ENCODE peak calls at places on chromosome 5, in five cellular contexts. X is heart left ventricle, Q is IMR-90, L is mucosa of descending colon, K is H9. N is an unnamed sample.
A peak's percentile ranks its signal among the peaks of the same experiment; 100 is the strongest.

GRCh38 chr5:174323878-174324281 is 278.4 kb downstream of the NSG2 start:
- DNase-seq in X (no peak), Q (peak; percentile 58), L (no peak), K (peak; percentile 89), N (peak; percentile 61)

GRCh38 chr5:147522435-147522834 is 12.6 kb upstream of the DPYSL3 start:
- DNase-seq in X (no peak), Q (peak; percentile 83), L (no peak), K (no peak), N (no peak)

GRCh38 chr5:59173568-59173967 is 590.7 kb downstream of the RAB3C start:
- DNase-seq in X (no peak), Q (peak; percentile 45), L (no peak), K (no peak), N (no peak)

GRCh38 chr5:138649316-138649720 is 74.1 kb upstream of the HSPA9 start:
- DNase-seq in X (no peak), Q (no peak), L (no peak), K (peak; percentile 54), N (no peak)

GRCh38 chr5:92991681-92992472 is 589.1 kb downstream of the NR2F1-AS1 start:
- DNase-seq in X (no peak), Q (peak; percentile 26), L (no peak), K (no peak), N (no peak)

GRCh38 chr5:77400645-77401044 is 91.5 kb downstream of the WDR41 start:
- DNase-seq in X (no peak), Q (peak; percentile 17), L (no peak), K (no peak), N (no peak)

GRCh38 chr5:131957721-131958483 is 12.4 kb upstream of the MEIKIN start:
- DNase-seq in X (no peak), Q (no peak), L (no peak), K (no peak), N (no peak)

GRCh38 chr5:38816083-38817030 is 29.5 kb upstream of the OSMR start:
- DNase-seq in X (no peak), Q (no peak), L (no peak), K (no peak), N (no peak)

GRCh38 chr5:1065891-1066650 is 45.8 kb downstream of the SLC12A7 start:
- DNase-seq in X (no peak), Q (no peak), L (no peak), K (no peak), N (no peak)

GRCh38 chr5:173765030-173765644 is 123.0 kb upstream of the CPEB4 start:
- DNase-seq in X (no peak), Q (no peak), L (no peak), K (no peak), N (no peak)

GRCh38 chr5:128378636-128379035 is 159.4 kb downstream of the FBN2 start:
- DNase-seq in X (no peak), Q (peak; percentile 3), L (no peak), K (no peak), N (no peak)

GRCh38 chr5:97534166-97534565 is 351.1 kb upstream of the RIOK2 start:
- DNase-seq in X (no peak), Q (peak; percentile 94), L (no peak), K (peak; percentile 38), N (no peak)

GRCh38 chr5:167269146-167269545 is 1022.3 kb upstream of the WWC1 start:
- DNase-seq in X (no peak), Q (no peak), L (no peak), K (no peak), N (no peak)

GRCh38 chr5:147813696-147814095 is 17.8 kb downstream of the SPINK1 start:
- DNase-seq in X (no peak), Q (no peak), L (no peak), K (no peak), N (no peak)

GRCh38 chr5:170312666-170313065 is 15.1 kb upstream of the LCP2 start:
- DNase-seq in X (no peak), Q (peak; percentile 3), L (no peak), K (no peak), N (no peak)

GRCh38 chr5:10705736-10706135 is 55.3 kb downstream of the DAP start:
- DNase-seq in X (no peak), Q (peak; percentile 33), L (no peak), K (no peak), N (no peak)

GRCh38 chr5:103849934-103850333 is 287.3 kb upstream of the NUDT12 start:
- DNase-seq in X (no peak), Q (peak; percentile 91), L (no peak), K (no peak), N (no peak)

GRCh38 chr5:138271281-138271680 is 3.1 kb downstream of the GFRA3 start:
- DNase-seq in X (no peak), Q (no peak), L (no peak), K (no peak), N (no peak)

GRCh38 chr5:147675168-147675567 is 107.4 kb downstream of the JAKMIP2 start:
- DNase-seq in X (no peak), Q (no peak), L (no peak), K (no peak), N (no peak)

GRCh38 chr5:116544542-116545241 is 29.9 kb downstream of the SEMA6A start:
- DNase-seq in X (no peak), Q (no peak), L (peak; percentile 58), K (peak; percentile 59), N (no peak)

GRCh38 chr5:42566658-42567313 is 143.5 kb downstream of the GHR start:
- DNase-seq in X (no peak), Q (no peak), L (no peak), K (no peak), N (no peak)

GRCh38 chr5:56358703-56359428 is 125.7 kb upstream of the ANKRD55 start:
- DNase-seq in X (peak; percentile 40), Q (peak; percentile 12), L (no peak), K (no peak), N (no peak)

GRCh38 chr5:74631088-74631960 is 9.2 kb downstream of the ENC1 start:
- DNase-seq in X (no peak), Q (peak; percentile 82), L (no peak), K (no peak), N (no peak)

GRCh38 chr5:130155395-130155794 is 251.1 kb downstream of the CHSY3 start:
- DNase-seq in X (no peak), Q (no peak), L (no peak), K (no peak), N (no peak)

GRCh38 chr5:32029291-32029690 is 144.8 kb downstream of the GOLPH3 start:
- DNase-seq in X (no peak), Q (peak; percentile 18), L (no peak), K (no peak), N (peak; percentile 25)

GRCh38 chr5:423626-424258 is 19.2 kb upstream of the EXOC3 start:
- DNase-seq in X (no peak), Q (no peak), L (no peak), K (peak; percentile 22), N (no peak)

GRCh38 chr5:122429545-122430327 is 117.7 kb downstream of the SNCAIP start:
- DNase-seq in X (no peak), Q (no peak), L (no peak), K (peak; percentile 57), N (no peak)

GRCh38 chr5:160083012-160083436 is 36.2 kb downstream of the PWWP2A start:
- DNase-seq in X (no peak), Q (peak; percentile 81), L (no peak), K (no peak), N (no peak)

GRCh38 chr5:69334793-69335268 is 2.2 kb upstream of the CCDC125 start:
- DNase-seq in X (peak; percentile 89), Q (peak; percentile 76), L (peak; percentile 90), K (peak; percentile 87), N (peak; percentile 96)

GRCh38 chr5:163409384-163409783 is 28.0 kb upstream of the CCNG1 start:
- DNase-seq in X (no peak), Q (no peak), L (no peak), K (no peak), N (no peak)

GRCh38 chr5:160769264-160769663 is 82.7 kb downstream of the ATP10B start:
- DNase-seq in X (no peak), Q (no peak), L (peak; percentile 69), K (no peak), N (no peak)

GRCh38 chr5:170565077-170565476 is 61.3 kb downstream of the KCNIP1 start:
- DNase-seq in X (no peak), Q (no peak), L (no peak), K (no peak), N (no peak)

GRCh38 chr5:143479394-143479793 is 75.9 kb upstream of the NR3C1 start:
- DNase-seq in X (no peak), Q (no peak), L (no peak), K (no peak), N (no peak)

DNA sequence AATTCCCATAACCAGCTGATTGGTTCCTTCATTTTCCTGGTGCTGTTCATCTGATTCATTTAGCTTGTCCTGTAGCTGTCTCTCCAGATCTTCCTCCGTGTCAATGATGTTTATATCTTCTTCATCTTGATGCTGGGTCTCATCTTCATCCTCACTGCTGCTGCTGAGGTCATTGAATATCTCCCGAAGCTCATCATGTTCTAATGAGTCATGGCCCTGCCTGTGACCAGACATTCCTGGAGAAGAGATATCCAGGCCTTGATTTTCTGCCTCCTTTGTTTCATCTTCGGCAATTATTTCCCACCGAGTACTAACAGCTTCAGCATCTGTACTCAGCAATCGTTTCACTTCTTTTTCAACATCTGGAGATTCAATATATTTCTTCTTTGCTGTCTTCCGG is 1.4 kb downstream of the TAF7 start:
- DNase-seq in X (no peak), Q (no peak), L (no peak), K (no peak), N (no peak)
- H3K9me3 ChIP-seq in X (peaks cover 76% of the 10 kb centered on the region), Q (peaks cover 50% of the 10 kb centered on the region), L (peaks cover 73% of the 10 kb centered on the region), K (peaks cover 22% of the 10 kb centered on the region), N (peaks cover 94% of the 10 kb centered on the region)

GRCh38 chr5:35842856-35843255 is 13.8 kb upstream of the IL7R start:
- DNase-seq in X (no peak), Q (no peak), L (no peak), K (no peak), N (no peak)
- H3K9me3 ChIP-seq in X (peaks cover 3% of the 10 kb centered on the region), Q (peaks cover 5% of the 10 kb centered on the region), L (peaks cover 17% of the 10 kb centered on the region), K (peaks cover 24% of the 10 kb centered on the region), N (peaks cover 47% of the 10 kb centered on the region)

DNA sequence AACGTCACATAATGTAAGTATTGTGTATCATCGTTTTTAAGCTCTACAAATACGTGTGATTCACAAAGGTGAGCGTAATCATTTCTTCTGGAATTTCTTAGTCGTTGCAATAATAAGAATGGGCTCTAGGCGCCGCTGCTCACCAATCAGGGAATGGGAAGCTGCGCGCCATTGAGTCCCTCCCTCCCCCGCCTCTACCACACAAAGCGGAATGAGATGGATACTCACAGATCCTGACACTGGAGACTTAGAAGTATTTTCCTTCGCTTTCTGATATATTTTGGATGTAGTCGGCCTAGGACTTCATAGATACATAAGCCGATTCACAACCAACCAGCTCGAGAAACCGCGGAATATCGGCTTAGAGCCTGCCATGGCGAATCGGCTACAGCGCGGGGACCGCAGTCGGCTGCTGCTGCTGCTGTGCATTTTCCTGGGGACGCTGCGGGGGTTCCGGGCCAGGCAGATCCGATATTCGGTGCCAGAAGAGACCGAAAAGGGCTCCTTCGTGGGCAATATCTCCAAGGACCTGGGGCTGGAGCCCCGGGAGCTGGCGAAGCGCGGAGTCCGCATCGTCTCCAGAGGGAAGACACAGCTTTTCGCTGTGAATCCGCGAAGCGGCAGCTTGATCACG is at the start of gene PCDHGA11:
- DNase-seq in X (peak; percentile 40), Q (peak; percentile 63), L (no peak), K (peak; percentile 74), N (no peak)
- H3K9me3 ChIP-seq in X (peaks cover 100% of the 10 kb centered on the region), Q (peaks cover 51% of the 10 kb centered on the region), L (peaks cover 98% of the 10 kb centered on the region), K (peaks cover 13% of the 10 kb centered on the region), N (peaks cover 100% of the 10 kb centered on the region)

DNA sequence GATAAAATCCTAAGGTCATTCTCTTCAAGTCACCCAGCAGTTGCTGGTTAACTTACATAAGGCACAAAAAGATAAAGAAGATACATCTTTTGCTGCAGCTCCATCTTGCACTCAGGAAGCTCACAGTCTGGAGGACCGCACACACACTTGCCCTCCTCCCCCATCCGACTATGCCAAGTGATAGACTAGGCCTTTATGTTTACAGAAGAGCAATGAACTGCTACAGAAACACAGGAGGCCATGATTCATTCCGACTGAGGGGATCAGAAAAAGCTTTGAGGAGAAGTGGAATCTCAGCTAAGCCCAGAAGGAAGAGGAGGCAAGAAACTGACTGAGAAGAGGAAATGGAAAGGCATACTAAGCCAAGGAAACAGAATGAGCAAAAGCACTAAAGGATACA is 17.4 kb downstream of the NRG2 start:
- DNase-seq in X (no peak), Q (no peak), L (no peak), K (no peak), N (no peak)
- H3K9me3 ChIP-seq in X (no peaks in the 10 kb centered on the region), Q (no peaks in the 10 kb centered on the region), L (no peaks in the 10 kb centered on the region), K (no peaks in the 10 kb centered on the region), N (no peaks in the 10 kb centered on the region)

N was measured in spleen.